ENCODE peak calls at places on chromosomes 7 and 10, in seven cellular contexts. N is prostate gland, P is HepG2, B is transverse colon, G is fibroblast of lung, M is adrenal gland, V is IMR-90. W is an unnamed sample.

GRCh38 chr10:106571216-106571954 is 593.1 kb downstream of the SORCS1 start:
- DNase-seq in N (no peak), P (no peak), B (no peak), G (peak), M (no peak), V (peak), W (peak)

GRCh38 chr10:127815147-127815546 is 77.6 kb downstream of the CLRN3 start:
- DNase-seq in N (no peak), P (no peak), B (no peak), G (no peak), M (no peak), V (no peak), W (no peak)

GRCh38 chr10:73183882-73184281 is 16.0 kb downstream of the FAM149B1 start:
- DNase-seq in N (no peak), P (no peak), B (no peak), G (no peak), M (peak), V (peak), W (peak)

GRCh38 chr7:75900617-75901315 is 14.2 kb upstream of the POR start:
- DNase-seq in N (no peak), P (no peak), B (no peak), G (no peak), M (no peak), V (no peak), W (no peak)

GRCh38 chr7:101507791-101508252 is 121.3 kb downstream of the MYL10 start:
- DNase-seq in N (peak), P (peak), B (peak), G (peak), M (peak), V (peak), W (peak)

GRCh38 chr10:64379898-64380297 is 858.7 kb downstream of the REEP3 start:
- DNase-seq in N (no peak), P (peak), B (peak), G (no peak), M (peak), V (no peak), W (no peak)

GRCh38 chr10:100508691-100509150 is 10.9 kb downstream of the SEC31B start:
- DNase-seq in N (no peak), P (peak), B (no peak), G (peak), M (no peak), V (peak), W (peak)

GRCh38 chr7:149621776-149622175 is 124.2 kb upstream of the ZNF746 start:
- DNase-seq in N (no peak), P (no peak), B (no peak), G (no peak), M (no peak), V (no peak), W (no peak)

GRCh38 chr7:2980406-2981102 is 63.1 kb downstream of the CARD11 start:
- DNase-seq in N (no peak), P (no peak), B (peak), G (no peak), M (peak), V (no peak), W (no peak)

GRCh38 chr10:70437721-70438120 is 3.8 kb downstream of the NODAL start:
- DNase-seq in N (no peak), P (no peak), B (no peak), G (no peak), M (no peak), V (no peak), W (no peak)

GRCh38 chr10:103548581-103549348 is 55.3 kb downstream of the NEURL1 start:
- DNase-seq in N (no peak), P (no peak), B (peak), G (no peak), M (no peak), V (no peak), W (no peak)

GRCh38 chr7:340979-341694 is 51.2 kb downstream of the FOXL3 start:
- DNase-seq in N (no peak), P (no peak), B (no peak), G (no peak), M (no peak), V (no peak), W (no peak)

GRCh38 chr10:89327803-89328441 is at the start of gene IFIT3:
- DNase-seq in N (peak), P (peak), B (peak), G (peak), M (peak), V (peak), W (peak)

GRCh38 chr10:113177936-113178335 is 227.9 kb downstream of the TCF7L2 start:
- DNase-seq in N (no peak), P (no peak), B (no peak), G (no peak), M (no peak), V (no peak), W (no peak)

GRCh38 chr10:113179966-113180365 is 229.9 kb downstream of the TCF7L2 start:
- DNase-seq in N (no peak), P (no peak), B (no peak), G (no peak), M (no peak), V (no peak), W (no peak)

GRCh38 chr10:113179270-113179669 is 229.2 kb downstream of the TCF7L2 start:
- DNase-seq in N (no peak), P (no peak), B (no peak), G (no peak), M (no peak), V (no peak), W (peak)

GRCh38 chr10:113178771-113179170 is 228.7 kb downstream of the TCF7L2 start:
- DNase-seq in N (no peak), P (no peak), B (no peak), G (no peak), M (no peak), V (no peak), W (no peak)

GRCh38 chr10:113180401-113181154 is 230.5 kb downstream of the TCF7L2 start:
- DNase-seq in N (no peak), P (no peak), B (no peak), G (no peak), M (no peak), V (no peak), W (no peak)
- H3K4me3 ChIP-seq in N (no peak), P (no peak), B (no peak), G (no peak), M (no peak), V (no peak), W (no peak)

GRCh38 chr10:17239276-17239660 is 11.2 kb downstream of the VIM start:
- DNase-seq in N (no peak), P (no peak), B (no peak), G (no peak), M (no peak), V (no peak), W (no peak)

GRCh38 chr10:17237915-17238444 is 9.9 kb downstream of the VIM start:
- DNase-seq in N (no peak), P (no peak), B (no peak), G (peak), M (no peak), V (peak), W (peak)

GRCh38 chr10:17237163-17237562 is 9.1 kb downstream of the VIM start:
- DNase-seq in N (no peak), P (no peak), B (no peak), G (no peak), M (no peak), V (no peak), W (no peak)

GRCh38 chr10:17239671-17240460 is 11.8 kb downstream of the VIM start:
- DNase-seq in N (no peak), P (no peak), B (no peak), G (no peak), M (no peak), V (no peak), W (no peak)

DNA sequence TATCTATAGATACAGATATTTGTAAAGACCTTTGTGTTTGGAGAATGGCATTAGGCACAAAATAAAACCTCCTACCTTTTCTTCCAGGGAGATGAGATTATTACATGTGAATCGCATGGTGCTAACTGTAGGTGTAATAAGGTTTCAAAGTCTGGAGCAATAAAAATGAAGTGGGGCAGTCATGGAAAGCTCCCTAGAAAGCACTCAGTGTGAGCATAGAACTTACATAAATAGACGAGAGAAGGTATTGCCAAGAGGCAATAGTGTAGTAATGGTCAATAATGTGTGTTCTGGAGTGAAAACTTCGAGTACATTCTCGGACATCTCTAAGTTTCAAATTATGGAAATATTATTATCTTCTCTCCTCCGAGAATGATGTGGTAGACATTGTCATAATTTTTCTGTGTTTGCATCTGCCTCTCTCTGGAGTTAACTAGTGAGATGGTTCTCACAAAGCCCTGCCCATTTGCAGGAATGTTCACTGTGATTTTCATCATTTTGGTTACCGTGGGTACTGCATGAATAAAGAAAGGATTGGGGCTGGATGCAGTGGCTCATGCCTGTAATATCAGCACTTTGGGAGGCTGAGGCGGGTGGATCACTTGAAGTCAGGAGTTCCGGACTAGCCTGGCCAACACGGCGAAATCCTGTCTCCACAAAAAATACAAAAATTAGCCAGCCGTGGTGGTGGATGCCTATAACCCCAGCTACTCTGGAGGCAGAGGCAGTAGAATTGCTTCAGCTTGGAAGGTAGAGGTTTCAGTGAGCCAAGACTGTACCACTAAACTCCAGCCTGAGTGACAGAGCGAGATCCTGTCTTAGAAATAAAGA is 10.6 kb downstream of the VIM start:
- DNase-seq in N (no peak), P (no peak), B (no peak), G (peak), M (no peak), V (peak), W (peak)
- TF ChIP-seq CTCF in N (no peak), P (no peak), B (no peak), G (no peak), M (no peak), V (no peak), W (no peak)

GRCh38 chr10:119817991-119818888 is 54.4 kb downstream of the MCMBP start:
- DNase-seq in N (peak), P (no peak), B (peak), G (peak), M (peak), V (peak), W (peak)
- H3K4me3 ChIP-seq in N (peak), P (no peak), B (no peak), G (peak), M (peak), V (peak), W (peak)

GRCh38 chr10:97869091-97870042 is 19.7 kb downstream of the GOLGA7B start:
- DNase-seq in N (peak), P (peak), B (peak), G (peak), M (peak), V (peak), W (peak)
- TF ChIP-seq CTCF in N (peak), P (peak), B (peak), G (peak), M (peak), V (peak), W (peak)

DNA sequence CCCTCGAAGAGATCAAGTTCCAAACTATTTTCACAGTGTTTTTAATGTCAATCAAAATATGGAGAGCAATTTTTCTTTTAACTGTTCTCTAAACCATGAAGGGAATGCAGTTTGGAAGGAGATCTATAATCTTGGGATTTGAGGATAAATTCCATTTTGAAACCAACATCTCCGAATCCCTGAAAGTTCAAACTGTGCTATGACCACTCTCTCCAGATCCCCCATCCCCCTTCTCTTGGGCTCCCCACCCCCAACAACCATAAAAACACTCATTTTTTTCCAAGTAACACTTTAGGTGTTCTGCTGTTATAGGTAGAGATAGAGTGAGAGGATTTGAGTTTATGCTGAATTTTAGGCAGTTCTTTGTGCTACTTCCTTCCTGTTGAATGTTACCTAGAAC is 1.7 kb downstream of the CALD1 start:
- DNase-seq in N (no peak), P (no peak), B (no peak), G (no peak), M (no peak), V (no peak), W (peak)
- H3K4me3 ChIP-seq in N (peak), P (no peak), B (peak), G (peak), M (peak), V (peak), W (peak)

GRCh38 chr10:31318854-31319601 is at the start of gene ZEB1:
- DNase-seq in N (peak), P (peak), B (peak), G (peak), M (peak), V (peak), W (peak)
- TF ChIP-seq CTCF in N (peak), P (peak), B (peak), G (peak), M (peak), V (peak), W (peak)

GRCh38 chr10:97321807-97322195 is 2.7 kb downstream of the FRAT1 start:
- DNase-seq in N (no peak), P (no peak), B (no peak), G (no peak), M (no peak), V (no peak), W (no peak)

GRCh38 chr10:97318772-97319651 is at the start of gene FRAT1:
- DNase-seq in N (peak), P (peak), B (peak), G (peak), M (peak), V (peak), W (peak)

GRCh38 chr10:97319671-97320479 is 804 bp downstream of the FRAT1 start:
- DNase-seq in N (no peak), P (peak), B (peak), G (no peak), M (peak), V (no peak), W (no peak)

GRCh38 chr10:97320480-97321031 is 1.5 kb downstream of the FRAT1 start:
- DNase-seq in N (no peak), P (no peak), B (peak), G (no peak), M (no peak), V (no peak), W (no peak)

DNA sequence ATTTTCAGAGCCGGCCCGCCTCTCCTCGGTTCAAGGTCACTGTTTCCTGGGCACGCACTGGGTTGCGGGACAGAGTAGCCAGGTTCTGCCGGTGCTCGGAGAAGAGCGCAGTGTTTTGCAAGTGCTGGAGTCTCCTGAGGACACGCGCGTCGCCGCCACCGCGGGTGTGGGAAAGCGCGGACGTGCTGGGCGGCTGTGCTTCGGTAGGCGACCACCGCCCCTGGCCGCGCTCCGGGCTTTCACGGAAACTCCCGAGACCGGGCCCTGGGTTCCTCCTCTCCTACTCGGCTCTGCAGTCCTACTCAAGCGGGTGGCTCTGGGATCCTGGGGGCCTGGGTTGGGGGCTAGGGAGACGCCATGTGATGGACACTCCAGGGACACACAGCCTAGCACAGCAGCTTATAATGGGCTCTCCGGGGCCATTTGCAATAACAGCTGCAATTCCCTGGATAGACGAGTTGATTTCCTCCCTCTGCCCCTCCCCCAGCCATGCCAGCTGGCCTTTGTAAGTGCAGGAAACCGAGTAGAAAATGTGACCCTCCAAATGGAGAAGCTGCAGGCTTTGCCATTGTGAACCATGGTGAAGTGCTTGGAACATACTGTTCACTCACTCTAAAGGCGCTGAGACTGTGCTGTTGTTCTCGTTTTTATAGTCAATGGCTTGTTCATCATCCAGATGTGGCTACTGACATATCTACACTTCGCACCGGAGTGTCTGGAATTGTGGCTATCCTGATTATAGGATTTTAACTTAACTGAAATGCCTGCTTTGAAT is 2.1 kb downstream of the FRAT1 start:
- DNase-seq in N (no peak), P (no peak), B (peak), G (no peak), M (peak), V (no peak), W (no peak)
- H3K4me3 ChIP-seq in N (peak), P (peak), B (peak), G (peak), M (peak), V (no peak), W (peak)

DNA sequence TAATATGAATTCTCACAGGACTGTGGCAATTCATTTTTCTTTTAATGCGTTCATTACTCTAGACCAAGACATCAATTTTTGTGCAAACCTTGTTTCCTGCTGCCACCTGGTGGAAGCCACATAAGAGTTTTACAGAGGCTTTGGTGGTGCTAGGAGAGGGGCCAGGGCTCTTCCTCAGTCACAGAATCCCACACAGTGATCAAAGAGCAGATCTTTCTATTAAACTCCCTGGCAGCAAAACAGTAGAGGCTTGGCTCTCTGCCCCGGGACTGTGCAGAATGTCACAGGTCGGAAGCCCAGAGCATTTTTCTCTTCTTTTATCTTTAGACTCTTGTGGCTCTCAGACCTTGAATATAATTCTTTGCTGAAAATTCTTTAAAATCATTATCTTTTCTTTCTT is 506.4 kb upstream of the C7orf33 start:
- DNase-seq in N (peak), P (peak), B (peak), G (peak), M (peak), V (peak), W (peak)
- TF ChIP-seq CTCF in N (peak), P (peak), B (peak), G (peak), M (peak), V (peak), W (peak)

DNA sequence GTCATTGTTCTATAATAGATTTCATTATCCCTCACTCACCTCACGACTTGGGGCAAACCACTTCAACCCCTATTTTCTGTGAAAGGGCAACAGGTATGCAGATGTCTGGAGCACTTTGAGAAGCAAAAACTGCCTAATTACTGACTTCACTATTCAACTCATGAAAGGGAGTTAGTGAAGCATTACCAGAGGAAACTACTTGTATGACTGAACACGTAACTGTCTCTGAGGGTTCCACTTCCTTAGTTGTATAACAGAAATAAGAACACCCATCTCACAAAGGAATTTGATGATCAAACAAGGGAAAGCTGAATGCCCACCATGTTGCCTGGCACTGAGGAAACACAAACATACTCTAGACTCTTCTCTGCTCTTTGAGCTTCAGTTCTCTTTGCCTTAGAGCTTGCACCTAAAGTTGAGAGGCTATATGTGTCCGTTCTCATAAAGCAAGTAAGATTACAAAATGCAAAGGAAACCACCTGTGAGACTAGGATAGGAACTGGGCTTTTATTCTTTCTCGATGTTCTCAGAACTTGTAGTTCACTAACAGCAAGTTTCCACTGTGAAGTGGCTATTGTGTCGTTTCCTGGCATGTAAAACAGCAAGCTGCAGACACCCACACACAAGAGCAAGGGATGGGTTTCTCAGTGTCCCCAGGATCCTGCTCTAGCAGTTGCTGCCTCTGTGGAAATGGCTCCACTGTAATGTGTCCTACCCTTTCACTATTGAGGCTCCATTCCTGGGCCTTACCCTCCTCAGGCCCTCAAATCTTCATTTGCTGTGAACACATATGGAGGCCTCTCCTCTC is 2.6 kb downstream of the TMEM243 start:
- DNase-seq in N (no peak), P (no peak), B (peak), G (no peak), M (no peak), V (no peak), W (no peak)
- H3K4me3 ChIP-seq in N (no peak), P (no peak), B (no peak), G (no peak), M (no peak), V (no peak), W (no peak)